ENCODE peak calls at places on chromosomes 13 and 19, in five cellular contexts. Y is NCI-H1105 treated with DMSO at 0.1 percent for 48 hours, D is H9, R is mammary epithelial cell, L is GM04503. V is an unnamed sample.
A peak's percentile ranks its signal among the peaks of the same experiment; 100 is the strongest.

GRCh38 chr19:38993271-38993670 is 17.7 kb upstream of the FBXO17 start:
- DNase-seq in D (no peak), L (peak; percentile 37), Y (no peak), R (peak; percentile 96), V (no peak)

GRCh38 chr19:3565177-3565576 is 7.6 kb upstream of the HMG20B start:
- DNase-seq in Y (no peak), L (no peak), D (no peak), R (no peak), V (no peak)

GRCh38 chr13:40340368-40341085 is 325.9 kb downstream of the FOXO1 start:
- DNase-seq in L (no peak), D (no peak), Y (no peak), R (peak; percentile 32), V (no peak)

GRCh38 chr13:45446181-45446580 is 18.6 kb upstream of the COG3 start:
- DNase-seq in R (peak; percentile 66), L (peak; percentile 44), D (no peak), Y (no peak), V (no peak)

GRCh38 chr13:46168341-46168740 is 13.6 kb downstream of the LCP1 start:
- DNase-seq in R (peak; percentile 82), Y (no peak), D (no peak), L (no peak), V (no peak)

GRCh38 chr19:41928221-41928683 is at the start of gene ERFL:
- DNase-seq in D (no peak), Y (no peak), L (no peak), R (no peak), V (no peak)

GRCh38 chr13:109867766-109868165 is 81.4 kb upstream of the IRS2 start:
- DNase-seq in L (no peak), D (no peak), Y (no peak), R (no peak), V (no peak)

GRCh38 chr13:34430294-34430693 is 511.8 kb upstream of the NBEA start:
- DNase-seq in D (no peak), L (no peak), Y (no peak), R (peak; percentile 79), V (no peak)

GRCh38 chr13:84684048-84684662 is 801.9 kb upstream of the SLITRK1 start:
- DNase-seq in D (no peak), L (no peak), R (peak; percentile 34), Y (peak; percentile 69), V (no peak)

GRCh38 chr19:19145281-19145999 is 7.2 kb upstream of the TMEM161A start:
- DNase-seq in R (no peak), Y (no peak), L (no peak), D (no peak), V (no peak)

GRCh38 chr13:21717817-21718216 is 46.9 kb downstream of the FGF9 start:
- DNase-seq in R (peak; percentile 53), D (peak; percentile 58), L (no peak), Y (no peak), V (no peak)

GRCh38 chr13:100707818-100708740 is 33.5 kb upstream of the TMTC4 start:
- DNase-seq in L (no peak), D (no peak), Y (no peak), R (peak; percentile 64), V (no peak)

GRCh38 chr13:48590141-48590863 is 57.4 kb upstream of the RCBTB2 start:
- DNase-seq in L (no peak), R (no peak), D (no peak), Y (no peak), V (peak; percentile 44)

GRCh38 chr19:3513198-3514140 is 7.4 kb downstream of the FZR1 start:
- DNase-seq in L (no peak), Y (no peak), D (no peak), R (no peak), V (no peak)

GRCh38 chr13:95833713-95834112 is 156.8 kb downstream of the DNAJC3 start:
- DNase-seq in D (no peak), L (no peak), Y (no peak), R (peak; percentile 31), V (no peak)

GRCh38 chr13:26482451-26483197 is 74.9 kb upstream of the WASF3 start:
- DNase-seq in Y (peak; percentile 30), D (peak; percentile 74), L (no peak), R (peak; percentile 57), V (peak; percentile 88)

V was measured in mucosa of descending colon.